ENCODE peak calls at places on chromosomes 12 and 14, in ten cellular contexts. F, A, S, V, Q, R, I, E, Y and U are unnamed samples.

GRCh38 chr12:66695130-66695529 is 16.3 kb upstream of the GRIP1 start:
- DNase-seq in F (no peak), Q (no peak), I (no peak), V (no peak), E (no peak), Y (no peak), R (no peak), S (no peak), A (no peak), U (no peak)

GRCh38 chr12:95986635-95987535 is 9.3 kb downstream of the HAL start:
- DNase-seq in Y (no peak), F (no peak), I (no peak), E (no peak), A (no peak), Q (no peak), R (no peak), S (no peak), V (no peak), U (no peak)

GRCh38 chr12:122980192-122981035 is at the start of gene ARL6IP4:
- DNase-seq in I (peak), V (peak), R (no peak), Y (peak), Q (peak), E (peak), F (peak), A (no peak), S (peak), U (peak)

GRCh38 chr12:65123435-65124063 is 2.4 kb upstream of the WIF1 start:
- DNase-seq in A (no peak), Q (no peak), V (peak), R (no peak), E (no peak), Y (no peak), S (peak), I (peak), F (no peak), U (no peak)

GRCh38 chr14:84969501-84969900 is 560.4 kb upstream of the FLRT2 start:
- DNase-seq in E (no peak), Y (no peak), V (no peak), F (no peak), Q (peak), S (no peak), I (no peak), A (no peak), R (no peak), U (no peak)

GRCh38 chr12:125166046-125166445 is 100.8 kb downstream of the AACS start:
- DNase-seq in R (no peak), E (no peak), F (no peak), Y (no peak), I (no peak), S (no peak), A (no peak), V (no peak), Q (no peak), U (no peak)

GRCh38 chr12:48696626-48697025 is 14.6 kb upstream of the KANSL2 start:
- DNase-seq in S (no peak), Q (no peak), E (no peak), V (no peak), Y (no peak), I (no peak), R (no peak), A (no peak), F (no peak), U (no peak)

GRCh38 chr14:94780536-94781404 is 10.9 kb upstream of the GSC start:
- DNase-seq in S (no peak), E (no peak), V (no peak), Q (no peak), A (no peak), I (no peak), Y (no peak), F (no peak), R (no peak), U (no peak)

GRCh38 chr14:29925106-29925722 is 2.4 kb downstream of the PRKD1 start:
- DNase-seq in R (no peak), Y (no peak), Q (no peak), I (no peak), E (no peak), F (no peak), V (no peak), A (no peak), S (peak), U (no peak)

GRCh38 chr12:84738481-84738972 is 174.1 kb downstream of the SLC6A15 start:
- DNase-seq in F (no peak), A (no peak), I (no peak), E (no peak), Q (no peak), R (no peak), Y (no peak), S (no peak), V (no peak), U (no peak)

GRCh38 chr12:112066566-112066965 is 42.0 kb downstream of the NAA25 start:
- DNase-seq in Y (no peak), I (no peak), V (no peak), Q (no peak), A (no peak), S (no peak), R (no peak), F (no peak), E (no peak), U (no peak)

GRCh38 chr12:22935501-22935900 is 310.5 kb downstream of the ETNK1 start:
- DNase-seq in V (peak), A (no peak), E (no peak), I (no peak), R (no peak), S (peak), Y (no peak), Q (no peak), F (no peak), U (no peak)

GRCh38 chr14:70735043-70735442 is 74.3 kb downstream of the MAP3K9 start:
- DNase-seq in Y (no peak), I (no peak), V (peak), S (no peak), A (no peak), R (no peak), Q (no peak), F (no peak), E (no peak), U (no peak)

GRCh38 chr14:100905166-100905565 is 1.6 kb upstream of the RTL1 start:
- DNase-seq in R (no peak), A (peak), F (no peak), V (no peak), Q (no peak), S (no peak), E (no peak), Y (no peak), I (no peak), U (no peak)

GRCh38 chr12:130934753-130935152 is 19.0 kb upstream of the ADGRD1 start:
- DNase-seq in A (no peak), Q (no peak), F (no peak), S (no peak), E (no peak), Y (no peak), R (no peak), V (no peak), I (no peak), U (no peak)

GRCh38 chr14:61438860-61439765 is 117.7 kb downstream of the PRKCH start:
- DNase-seq in I (peak), S (peak), Q (no peak), E (no peak), F (peak), R (peak), Y (no peak), V (no peak), A (no peak), U (no peak)

GRCh38 chr12:56990648-56991318 is 15.6 kb downstream of the ZBTB39 start:
- DNase-seq in V (no peak), S (no peak), Q (no peak), A (no peak), I (no peak), R (no peak), F (no peak), Y (no peak), E (no peak), U (no peak)

GRCh38 chr14:103031566-103031911 is 25.8 kb downstream of the CDC42BPB start:
- DNase-seq in I (no peak), Y (no peak), Q (no peak), E (no peak), R (no peak), V (peak), A (no peak), S (no peak), F (no peak), U (no peak)

DNA sequence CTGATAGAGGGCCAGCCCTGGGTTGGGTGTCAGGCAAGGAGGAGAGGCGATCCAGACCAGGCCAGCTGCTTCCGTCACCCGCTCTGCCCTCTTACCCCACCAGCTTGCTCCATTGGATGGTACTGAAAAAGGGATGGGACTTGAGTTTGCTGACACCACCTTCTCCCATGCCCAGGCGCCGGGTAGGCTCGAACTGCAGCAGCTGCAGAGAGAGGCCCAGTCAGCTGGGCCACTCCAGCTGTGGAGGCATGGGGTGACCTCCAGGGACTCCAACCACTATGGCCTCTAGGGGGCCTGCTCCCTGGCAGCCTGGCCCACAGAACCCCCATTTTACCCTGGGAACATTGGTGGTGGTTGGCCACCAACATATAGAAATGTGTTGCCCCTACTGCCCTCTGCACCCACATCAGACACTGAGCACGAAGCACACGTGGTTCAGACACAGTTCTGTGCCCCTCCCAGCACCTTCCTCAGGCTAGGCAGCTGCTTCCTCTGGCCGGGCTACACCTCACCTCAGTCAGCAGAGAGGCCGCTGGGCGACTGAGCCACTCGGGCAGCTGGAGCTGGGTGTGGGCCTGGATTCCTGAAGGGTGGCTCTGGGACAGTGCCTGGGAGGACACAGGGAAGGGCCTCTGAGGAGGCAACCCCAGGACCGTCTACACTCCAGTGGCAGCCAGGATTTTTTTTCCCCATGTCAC is 16.0 kb downstream of the RPS6KL1 start:
- DNase-seq in E (no peak), I (no peak), A (no peak), V (no peak), F (no peak), Y (no peak), S (no peak), Q (no peak), R (no peak), U (no peak)
- TF ChIP-seq CTCF in E (peak), I (peak), A (no peak), V (peak), F (no peak), Y (no peak), S (peak), Q (no peak), R (peak), U (no peak)

GRCh38 chr14:32013083-32013482 is 64.0 kb upstream of the ARHGAP5 start:
- DNase-seq in V (peak), E (no peak), Q (no peak), S (no peak), R (no peak), I (no peak), F (no peak), A (no peak), Y (no peak), U (no peak)
- TF ChIP-seq CTCF in V (peak), E (peak), Q (no peak), S (no peak), R (peak), I (no peak), F (no peak), A (no peak), Y (no peak), U (no peak)

GRCh38 chr12:117459229-117459628 is 97.8 kb upstream of the NOS1 start:
- DNase-seq in S (no peak), F (no peak), I (no peak), Y (no peak), Q (no peak), R (no peak), V (no peak), E (no peak), A (no peak), U (no peak)

GRCh38 chr12:117461732-117462131 is 100.3 kb upstream of the NOS1 start:
- DNase-seq in R (no peak), F (no peak), S (no peak), V (no peak), A (no peak), E (no peak), Y (no peak), Q (no peak), I (no peak), U (no peak)

GRCh38 chr12:117456076-117456475 is 94.7 kb upstream of the NOS1 start:
- DNase-seq in F (no peak), V (no peak), Q (no peak), Y (no peak), I (no peak), E (no peak), S (no peak), R (no peak), A (no peak), U (no peak)

GRCh38 chr12:117453961-117454360 is 92.5 kb upstream of the NOS1 start:
- DNase-seq in Y (no peak), S (no peak), A (no peak), V (no peak), I (no peak), E (no peak), F (no peak), R (no peak), Q (no peak), U (no peak)

GRCh38 chr12:117457189-117457588 is 95.8 kb upstream of the NOS1 start:
- DNase-seq in S (no peak), V (no peak), R (no peak), A (no peak), F (no peak), E (no peak), I (no peak), Y (no peak), Q (no peak), U (no peak)
- TF ChIP-seq CTCF in S (no peak), V (no peak), R (no peak), A (no peak), F (no peak), E (no peak), I (no peak), Y (no peak), Q (no peak), U (no peak)

GRCh38 chr14:26791117-26791806 is 193.4 kb upstream of the NOVA1 start:
- DNase-seq in S (no peak), I (no peak), A (no peak), Q (no peak), V (no peak), Y (no peak), F (no peak), R (no peak), E (no peak), U (no peak)
- TF ChIP-seq CTCF in S (no peak), I (no peak), A (no peak), Q (no peak), V (no peak), Y (no peak), F (no peak), R (no peak), E (no peak), U (no peak)

DNA sequence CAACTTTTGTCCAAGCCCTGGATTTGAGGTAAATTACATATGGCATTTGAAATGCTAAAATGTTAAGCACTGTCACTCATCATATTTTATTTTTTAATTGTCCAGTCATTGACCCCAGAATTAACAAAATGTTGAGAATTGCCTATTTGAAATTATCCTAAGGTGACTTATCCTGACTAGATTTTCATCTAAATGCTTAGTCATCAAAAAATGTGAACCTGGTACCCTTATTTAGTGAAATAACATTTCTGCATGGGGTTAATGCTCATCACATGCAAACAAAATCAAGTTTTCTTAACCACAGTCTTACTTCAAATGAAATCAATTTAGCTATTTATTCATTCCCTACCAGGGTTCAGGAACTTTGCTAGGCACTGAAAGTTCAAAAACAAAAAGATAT is 232.0 kb upstream of the DCN start:
- DNase-seq in I (no peak), S (no peak), R (no peak), A (no peak), E (no peak), Y (no peak), Q (no peak), F (no peak), V (no peak), U (no peak)
- TF ChIP-seq CTCF in I (no peak), S (no peak), R (no peak), A (no peak), E (no peak), Y (no peak), Q (no peak), F (no peak), V (no peak), U (no peak)

DNA sequence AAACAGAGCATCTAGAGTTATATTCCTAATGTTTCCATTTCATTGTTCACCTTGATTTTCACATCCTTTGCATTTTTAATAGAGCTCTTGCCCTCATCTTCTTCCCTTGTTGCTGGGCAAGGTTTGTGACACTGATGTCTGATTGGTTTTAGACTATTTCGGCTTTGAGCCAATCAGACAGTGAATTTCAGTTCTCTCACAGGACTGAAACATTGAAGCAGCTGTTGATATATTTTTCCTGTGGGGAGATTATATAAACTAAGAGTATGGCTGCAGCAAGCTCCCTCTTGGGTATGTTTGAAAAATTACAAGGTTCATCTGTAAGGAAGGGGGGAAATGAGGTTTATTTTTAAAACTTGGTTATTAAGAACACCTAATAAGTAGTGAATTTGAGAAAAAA is 51.2 kb downstream of the ATF7IP start:
- DNase-seq in V (peak), I (no peak), Q (no peak), E (peak), S (peak), F (no peak), A (no peak), Y (no peak), R (peak), U (no peak)
- TF ChIP-seq CTCF in V (no peak), I (no peak), Q (no peak), E (peak), S (peak), F (no peak), A (no peak), Y (peak), R (no peak), U (no peak)

DNA sequence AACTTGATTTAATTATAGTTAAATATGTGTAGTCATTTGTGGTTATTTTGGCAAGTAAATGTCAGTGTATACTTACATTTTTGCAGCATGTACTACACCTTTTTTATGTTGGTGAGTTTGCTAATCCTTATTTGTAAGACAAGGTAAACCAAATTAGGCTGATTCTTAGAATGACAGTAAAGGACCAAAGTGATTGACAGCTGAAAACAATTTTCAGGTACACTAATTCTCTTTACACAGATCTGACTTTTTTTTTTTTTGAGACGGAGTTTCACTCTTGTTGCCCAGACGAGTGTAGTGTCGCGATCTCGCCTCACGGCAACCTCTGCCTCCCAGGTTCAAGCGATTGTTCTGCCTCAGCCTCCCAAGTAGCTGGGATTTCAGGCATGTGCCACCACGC is 8.4 kb downstream of the SLC25A3 start:
- DNase-seq in Q (no peak), V (no peak), E (no peak), R (no peak), F (no peak), S (no peak), I (no peak), Y (no peak), A (no peak), U (no peak)
- TF ChIP-seq CTCF in Q (no peak), V (no peak), E (no peak), R (no peak), F (no peak), S (no peak), I (no peak), Y (no peak), A (no peak), U (no peak)

GRCh38 chr14:104115131-104115600 is 23.2 kb upstream of the KIF26A start:
- DNase-seq in V (no peak), A (no peak), Y (no peak), E (no peak), S (no peak), F (no peak), I (no peak), Q (no peak), R (no peak), U (no peak)

GRCh38 chr14:104117341-104118005 is 20.9 kb upstream of the KIF26A start:
- DNase-seq in R (no peak), S (no peak), Y (no peak), Q (peak), I (no peak), A (no peak), V (peak), E (no peak), F (no peak), U (no peak)

GRCh38 chr14:104115691-104116543 is 22.5 kb upstream of the KIF26A start:
- DNase-seq in E (no peak), S (no peak), I (no peak), R (no peak), V (no peak), Q (peak), A (no peak), Y (no peak), F (no peak), U (no peak)

GRCh38 chr14:104118006-104118844 is 20.2 kb upstream of the KIF26A start:
- DNase-seq in F (no peak), A (no peak), S (no peak), Y (no peak), R (no peak), E (no peak), I (no peak), V (peak), Q (peak), U (no peak)

DNA sequence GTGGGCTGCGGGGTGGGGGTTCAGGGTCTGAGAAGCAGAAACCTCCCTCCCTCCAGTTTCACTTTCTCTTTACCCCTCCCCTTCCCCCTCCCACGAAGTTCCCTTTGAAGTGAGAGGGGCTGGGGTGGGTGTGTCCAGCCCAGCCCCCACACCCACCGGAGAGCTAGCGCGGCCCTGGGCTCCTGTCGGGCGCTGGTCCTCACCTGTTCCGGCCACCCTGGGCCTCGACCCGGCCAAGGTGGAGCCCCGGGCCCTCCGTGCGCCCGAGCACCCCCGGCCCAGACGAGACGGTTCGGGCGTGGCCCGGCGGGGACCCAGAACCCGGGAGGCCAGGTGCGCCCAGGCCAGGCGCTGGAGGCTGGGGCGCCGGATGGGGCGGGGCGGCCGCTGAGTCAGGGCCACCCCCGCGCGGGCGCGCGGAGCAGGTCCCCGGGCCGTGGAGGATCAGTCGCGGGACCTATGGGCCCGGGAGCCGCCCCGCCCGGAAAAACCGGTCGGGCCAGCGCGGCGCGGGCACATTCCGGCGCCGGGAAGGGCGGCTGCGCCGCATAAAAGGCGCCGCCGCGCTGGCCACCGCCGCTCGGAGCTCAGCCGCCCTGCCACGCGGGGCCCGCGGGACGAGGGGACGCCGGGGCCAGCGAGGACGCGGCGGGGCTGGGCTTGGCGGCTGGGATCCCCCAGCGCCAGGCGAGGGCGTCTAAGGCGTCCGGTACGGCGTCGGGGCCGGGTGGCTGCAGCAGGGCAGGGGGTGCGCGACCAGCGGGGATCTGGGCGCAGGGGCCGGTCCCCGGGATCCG is 21.6 kb upstream of the KIF26A start:
- DNase-seq in R (no peak), A (no peak), E (no peak), V (peak), F (peak), I (no peak), S (no peak), Y (no peak), Q (peak), U (no peak)
- TF ChIP-seq CTCF in R (no peak), A (no peak), E (no peak), V (no peak), F (no peak), I (no peak), S (no peak), Y (no peak), Q (no peak), U (no peak)